ENCODE peak calls at places on chromosome 4, in seven cellular contexts. E, H, Z, L, S, T and B are unnamed samples.

GRCh38 chr4:83629945-83630684 is 94.2 kb downstream of the GPAT3 start:
- DNase-seq in E (no peak), H (no peak), Z (no peak), L (peak), S (no peak), T (no peak), B (no peak)

GRCh38 chr4:124432500-124432899 is 280.0 kb downstream of the ANKRD50 start:
- DNase-seq in E (no peak), H (no peak), Z (no peak), L (no peak), S (no peak), T (no peak), B (no peak)

GRCh38 chr4:85793256-85793655 is 318.3 kb downstream of the ARHGAP24 start:
- DNase-seq in E (no peak), H (no peak), Z (no peak), L (no peak), S (no peak), T (no peak), B (no peak)

GRCh38 chr4:48564151-48564550 is 74.1 kb downstream of the ZAR1 start:
- DNase-seq in E (no peak), H (no peak), Z (no peak), L (no peak), S (no peak), T (no peak), B (no peak)

GRCh38 chr4:47374477-47374876 is 89.0 kb downstream of the COMMD8 start:
- DNase-seq in E (no peak), H (no peak), Z (no peak), L (no peak), S (no peak), T (no peak), B (no peak)

GRCh38 chr4:1381944-1382541 is 24.2 kb downstream of the NKX1-1 start:
- DNase-seq in E (peak), H (no peak), Z (no peak), L (no peak), S (no peak), T (peak), B (no peak)

GRCh38 chr4:175891863-175892262 is 79.8 kb upstream of the GPM6A start:
- DNase-seq in E (no peak), H (peak), Z (peak), L (no peak), S (no peak), T (no peak), B (peak)

GRCh38 chr4:126658391-126658790 is 974.4 kb upstream of the INTU start:
- DNase-seq in E (no peak), H (no peak), Z (no peak), L (no peak), S (no peak), T (no peak), B (no peak)

GRCh38 chr4:54032558-54033135 is 31.8 kb downstream of the CHIC2 start:
- DNase-seq in E (no peak), H (no peak), Z (no peak), L (no peak), S (no peak), T (no peak), B (no peak)

GRCh38 chr4:38071801-38072567 is 111.8 kb downstream of the PTTG2 start:
- DNase-seq in E (no peak), H (peak), Z (no peak), L (no peak), S (no peak), T (no peak), B (no peak)

DNA sequence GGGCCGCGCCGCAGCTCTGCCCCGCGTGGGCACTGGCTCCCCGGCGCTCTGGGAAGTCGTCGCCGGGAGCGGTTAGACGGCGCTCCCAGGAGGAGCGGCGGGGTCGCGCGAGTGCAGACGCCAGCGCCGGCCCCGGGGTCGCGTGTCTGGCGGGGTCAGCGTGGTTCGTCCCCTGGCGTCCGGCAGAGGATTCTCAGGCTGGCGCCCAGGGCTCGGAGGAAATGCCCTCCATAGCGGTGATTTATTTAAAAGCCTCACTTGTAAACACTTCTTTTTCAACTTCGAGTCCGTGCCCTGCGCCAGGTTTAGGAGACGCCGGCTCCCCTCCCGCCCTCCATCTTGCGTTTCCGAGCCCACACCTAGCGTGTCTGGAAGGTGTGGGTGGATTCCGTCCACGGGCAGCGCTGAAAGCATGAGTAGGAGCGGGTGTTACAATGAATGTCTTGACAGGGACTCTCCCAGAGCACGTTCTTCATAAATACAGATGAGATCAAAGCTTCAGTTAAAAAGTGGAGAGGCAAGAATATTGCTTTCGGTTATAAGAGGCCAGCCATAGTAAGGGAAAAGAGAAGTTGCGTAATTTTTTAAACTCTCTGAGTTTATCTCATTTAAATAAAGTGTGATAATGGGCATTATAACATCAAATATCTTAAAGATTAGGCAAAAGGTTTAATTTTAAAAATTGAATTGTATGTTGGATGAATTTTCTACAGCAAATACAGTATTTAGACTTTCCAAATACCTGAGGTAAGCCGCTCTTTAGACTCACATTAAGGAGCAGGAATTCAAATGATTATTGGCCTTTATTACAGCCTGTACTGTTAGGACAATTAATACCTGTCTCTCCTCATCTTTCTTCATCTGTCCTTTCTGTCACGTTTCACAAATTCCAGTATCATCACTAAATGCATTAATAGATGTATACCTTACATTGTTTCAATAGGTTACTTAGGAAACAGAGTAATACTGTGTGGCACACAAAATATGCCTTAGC is 863 bp downstream of the FAM241A start:
- DNase-seq in E (peak), H (peak), Z (peak), L (peak), S (peak), T (peak), B (no peak)
- TF ChIP-seq CTCF in E (no peak), H (no peak), Z (no peak), L (no peak), S (no peak), T (no peak), B (peak)

DNA sequence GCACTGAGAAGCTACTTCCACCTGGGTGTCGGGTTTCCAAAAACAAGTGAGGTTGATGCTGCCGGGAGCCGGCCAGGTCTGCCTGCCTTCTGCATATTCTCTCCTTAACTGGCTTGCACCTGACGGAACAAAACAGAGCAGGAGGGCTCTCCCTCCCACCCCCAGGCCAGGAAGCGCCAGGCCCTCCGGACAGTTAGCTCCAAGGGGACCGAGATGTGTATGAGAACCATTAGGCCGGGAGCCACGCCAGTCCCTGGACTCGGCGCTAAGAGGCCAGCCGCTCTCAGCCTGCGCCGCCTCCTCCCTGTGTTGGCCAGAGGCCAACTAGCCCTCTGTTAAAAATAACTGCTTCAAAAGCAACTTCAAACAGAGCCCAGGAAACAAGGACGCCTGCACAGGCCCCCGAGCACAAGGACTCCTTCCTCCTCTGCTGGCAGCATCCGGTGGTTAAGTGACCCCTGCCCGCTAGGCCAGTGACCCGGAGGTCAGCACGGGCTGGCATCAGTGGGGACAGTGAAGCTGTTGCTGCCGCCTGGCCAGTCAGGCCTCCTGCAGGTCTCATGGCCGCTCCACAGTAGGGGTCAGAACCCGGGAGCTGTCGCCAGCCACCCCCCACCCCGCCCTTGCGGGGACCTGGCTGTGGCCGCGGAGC is 107.9 kb downstream of the ABLIM2 start:
- DNase-seq in E (peak), H (no peak), Z (peak), L (peak), S (no peak), T (no peak), B (peak)
- H3K4me3 ChIP-seq in E (no peak), H (no peak), Z (no peak), L (peak), S (no peak), T (no peak), B (no peak)

GRCh38 chr4:185204238-185204910 is 574 bp upstream of the CFAP97 start:
- DNase-seq in E (no peak), H (peak), Z (peak), L (no peak), S (no peak), T (no peak), B (no peak)
- TF ChIP-seq CTCF in E (no peak), H (no peak), Z (no peak), L (no peak), S (no peak), T (no peak), B (no peak)

DNA sequence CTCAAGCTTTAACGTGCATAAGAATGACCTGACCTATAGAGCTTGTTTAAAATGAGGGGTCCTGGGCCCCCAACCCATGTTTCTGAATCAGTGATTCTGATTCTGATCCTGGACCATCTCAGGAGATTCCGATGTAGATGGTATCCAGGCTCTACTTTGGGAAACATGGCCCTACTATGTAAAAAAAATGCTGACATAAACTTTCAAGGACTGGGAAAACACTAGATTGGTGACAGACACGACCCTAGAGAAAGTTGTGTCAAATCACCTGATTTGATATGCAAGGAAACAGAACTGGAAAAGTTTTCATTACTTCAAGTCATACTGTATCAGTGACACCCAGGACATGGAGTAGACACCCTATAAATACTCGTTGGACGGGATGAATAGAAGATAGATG is 328.5 kb downstream of the HNRNPD start:
- DNase-seq in E (no peak), H (no peak), Z (no peak), L (no peak), S (no peak), T (no peak), B (no peak)
- H3K4me3 ChIP-seq in E (no peak), H (no peak), Z (no peak), L (no peak), S (no peak), T (no peak), B (no peak)

DNA sequence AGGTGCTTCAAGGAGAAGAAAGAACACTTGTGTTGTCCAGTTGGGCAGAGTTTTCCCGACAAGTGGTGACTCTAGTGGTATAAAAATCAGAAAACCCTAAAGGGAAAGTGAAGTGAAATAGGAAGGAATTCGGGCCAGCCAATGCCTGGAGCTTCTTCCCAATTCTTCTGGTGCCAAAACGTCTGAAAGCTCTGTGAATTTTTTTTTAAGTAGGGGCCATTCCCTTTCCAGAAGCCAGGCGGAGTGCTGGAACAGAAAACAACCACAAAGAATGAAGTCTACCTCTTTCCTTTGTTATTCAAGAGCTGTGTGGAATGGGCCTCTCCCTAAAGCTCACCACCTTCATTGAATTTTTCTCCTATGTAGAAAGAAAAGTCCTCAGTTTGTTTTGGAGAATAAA is 43.1 kb upstream of the PPARGC1A start:
- DNase-seq in E (no peak), H (no peak), Z (no peak), L (no peak), S (no peak), T (no peak), B (peak)
- TF ChIP-seq CTCF in E (no peak), H (no peak), Z (no peak), L (no peak), S (no peak), T (peak), B (peak)

GRCh38 chr4:128386761-128387599 is 99.4 kb upstream of the PGRMC2 start:
- DNase-seq in E (peak), H (no peak), Z (peak), L (peak), S (peak), T (peak), B (peak)
- H3K4me3 ChIP-seq in E (no peak), H (no peak), Z (no peak), L (no peak), S (no peak), T (peak), B (no peak)

GRCh38 chr4:77631276-77631675 is 25.7 kb downstream of the CXCL13 start:
- DNase-seq in E (no peak), H (no peak), Z (no peak), L (no peak), S (no peak), T (no peak), B (no peak)
- TF ChIP-seq CTCF in E (no peak), H (no peak), Z (no peak), L (no peak), S (no peak), T (no peak), B (no peak)

DNA sequence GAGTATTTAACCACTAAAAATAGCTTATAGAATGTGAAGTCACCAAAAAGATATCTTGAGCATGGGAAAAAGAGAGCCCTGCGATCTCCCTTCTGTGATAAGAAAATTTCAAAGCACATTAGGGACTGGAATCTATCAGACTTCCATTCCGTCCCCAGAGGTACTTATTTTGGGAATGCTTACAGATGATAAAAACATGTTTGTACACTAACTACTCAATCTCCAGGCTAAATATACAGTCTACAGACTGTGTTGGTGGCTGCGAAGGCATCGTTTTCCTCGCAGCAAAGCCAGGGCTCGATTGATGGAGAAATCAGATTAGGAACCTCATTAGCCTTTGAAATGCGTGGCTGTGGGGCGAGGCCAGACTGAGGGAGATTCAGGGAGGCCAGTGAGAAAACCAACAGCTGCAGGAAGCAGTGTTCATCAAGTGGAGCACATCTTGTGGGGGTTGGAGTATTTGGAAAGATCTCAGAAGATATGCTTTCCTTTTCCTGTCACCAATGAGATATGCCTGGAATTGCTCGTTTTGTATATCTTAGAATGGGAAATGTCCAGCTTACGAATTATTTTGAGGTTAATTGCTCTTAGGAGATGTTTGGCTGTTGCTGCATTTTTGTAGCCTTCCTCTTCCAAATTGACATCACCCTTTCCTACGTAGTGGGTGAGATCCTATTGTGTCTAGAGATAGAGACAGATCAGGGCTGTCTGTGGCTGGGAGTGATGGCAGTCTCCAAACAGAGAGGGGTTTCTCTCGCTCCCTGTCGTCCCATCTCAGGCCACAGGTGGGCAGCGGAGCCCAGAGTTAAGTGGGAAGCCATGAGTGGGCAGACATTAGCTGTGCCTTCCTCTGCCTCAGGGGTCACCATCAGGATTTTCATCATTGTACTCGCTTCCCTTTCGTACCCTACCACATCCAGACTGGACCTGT is 225.0 kb upstream of the FAT1 start:
- DNase-seq in E (no peak), H (no peak), Z (no peak), L (no peak), S (peak), T (no peak), B (no peak)
- H3K4me3 ChIP-seq in E (no peak), H (no peak), Z (no peak), L (no peak), S (no peak), T (no peak), B (no peak)

DNA sequence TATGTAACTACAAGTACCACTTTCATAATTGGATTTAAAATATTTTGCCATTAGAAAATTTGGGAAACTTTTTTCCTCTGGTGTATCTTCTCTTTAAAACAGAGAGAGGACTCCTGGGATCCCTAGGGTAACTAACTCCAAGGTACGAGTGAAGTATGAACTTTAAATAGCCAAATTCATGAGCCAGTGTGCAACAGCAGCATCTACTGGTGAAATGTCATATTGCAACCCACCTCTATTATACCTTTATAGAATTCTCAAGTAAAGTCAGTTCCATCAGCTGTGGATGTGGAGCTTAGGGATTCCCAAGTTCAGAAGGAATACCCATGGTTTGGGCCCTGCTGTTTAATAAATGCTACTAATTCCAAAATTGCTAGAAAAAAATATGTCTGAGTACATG is 282.7 kb upstream of the TAPT1 start:
- DNase-seq in E (no peak), H (no peak), Z (no peak), L (no peak), S (no peak), T (no peak), B (no peak)
- TF ChIP-seq CTCF in E (no peak), H (peak), Z (no peak), L (no peak), S (no peak), T (no peak), B (peak)

GRCh38 chr4:183118585-183118984 is 19.5 kb downstream of the WWC2 start:
- DNase-seq in E (no peak), H (no peak), Z (no peak), L (no peak), S (no peak), T (no peak), B (peak)

GRCh38 chr4:183118141-183118540 is 19.1 kb downstream of the WWC2 start:
- DNase-seq in E (no peak), H (no peak), Z (no peak), L (no peak), S (no peak), T (no peak), B (no peak)
- H3K4me3 ChIP-seq in E (no peak), H (no peak), Z (no peak), L (no peak), S (no peak), T (no peak), B (no peak)